ENCODE peak calls at places on chromosomes 5 and 9, in five cellular contexts. M is AG04450; L is CD4-positive, alpha-beta memory T cell; J is AG04449; X is choroid plexus epithelial cell. U is an unnamed sample.

GRCh38 chr9:130137870-130138653 is 34.1 kb upstream of the NCS1 start:
- DNase-seq in M (peak; percentile 93), L (no peak), J (peak; percentile 82), X (peak; percentile 95), U (peak; percentile 97)

GRCh38 chr5:1726469-1726865 is 73.2 kb downstream of the MRPL36 start:
- DNase-seq in M (no peak), L (no peak), J (no peak), X (no peak), U (no peak)

GRCh38 chr5:178589180-178590140 is 733 bp downstream of the COL23A1 start:
- DNase-seq in M (no peak), L (no peak), J (no peak), X (peak; percentile 50), U (no peak)

GRCh38 chr9:99903393-99903792 is 3.1 kb upstream of the STX17 start:
- DNase-seq in M (no peak), L (no peak), J (no peak), X (no peak), U (no peak)

GRCh38 chr5:76716456-76717157 is 681 bp downstream of the F2R start:
- DNase-seq in M (no peak), L (no peak), J (no peak), X (no peak), U (no peak)

GRCh38 chr5:61933787-61934626 is 372.0 kb upstream of the KIF2A start:
- DNase-seq in M (peak; percentile 1), L (no peak), J (no peak), X (peak; percentile 73), U (peak; percentile 37)

GRCh38 chr9:98805506-98806272 is 1.8 kb upstream of the GALNT12 start:
- DNase-seq in M (peak; percentile 30), L (no peak), J (no peak), X (peak; percentile 87), U (peak; percentile 90)

GRCh38 chr5:138240690-138241385 is 27.7 kb upstream of the CDC23 start:
- DNase-seq in M (no peak), L (no peak), J (no peak), X (no peak), U (no peak)

GRCh38 chr5:1204693-1205242 is 3.4 kb downstream of the SLC6A19 start:
- DNase-seq in M (no peak), L (no peak), J (no peak), X (peak; percentile 51), U (peak; percentile 12)

GRCh38 chr5:33441241-33441844 is 578 bp downstream of the TARS1 start:
- DNase-seq in M (no peak), L (peak; percentile 18), J (no peak), X (no peak), U (no peak)

GRCh38 chr5:32311404-32312193 is 1.1 kb downstream of the MTMR12 start:
- DNase-seq in M (no peak), L (no peak), J (no peak), X (peak; percentile 13), U (peak; percentile 37)

GRCh38 chr9:34929506-34930102 is 28.5 kb upstream of the PHF24 start:
- DNase-seq in M (no peak), L (no peak), J (no peak), X (peak; percentile 46), U (peak; percentile 22)

GRCh38 chr9:34982352-34982751 is 7.2 kb upstream of the DNAJB5 start:
- DNase-seq in M (no peak), L (no peak), J (no peak), X (no peak), U (no peak)

GRCh38 chr5:54470677-54471076 is 15.2 kb downstream of the HSPB3 start:
- DNase-seq in M (peak; percentile 21), L (no peak), J (peak; percentile 59), X (peak; percentile 77), U (peak; percentile 62)

GRCh38 chr9:7507539-7508251 is 291.9 kb downstream of the DMAC1 start:
- DNase-seq in M (no peak), L (no peak), J (no peak), X (no peak), U (no peak)

GRCh38 chr5:142000709-142001484 is 11.9 kb downstream of the GNPDA1 start:
- DNase-seq in M (no peak), L (no peak), J (no peak), X (peak; percentile 41), U (peak; percentile 41)

GRCh38 chr9:69582018-69582417 is 90.2 kb downstream of the APBA1 start:
- DNase-seq in M (no peak), L (no peak), J (no peak), X (no peak), U (no peak)

GRCh38 chr9:5586391-5586802 is 42.5 kb upstream of the RIC1 start:
- DNase-seq in M (peak; percentile 37), L (peak; percentile 49), J (peak; percentile 57), X (peak; percentile 65), U (peak; percentile 32)

GRCh38 chr9:112553256-112553826 is 66.7 kb downstream of the KIAA1958 start:
- DNase-seq in M (no peak), L (no peak), J (no peak), X (no peak), U (no peak)

GRCh38 chr5:160520609-160521391 is 99.1 kb downstream of the PTTG1 start:
- DNase-seq in M (no peak), L (no peak), J (no peak), X (no peak), U (no peak)

GRCh38 chr5:16924201-16924600 is 11.9 kb downstream of the MYO10 start:
- DNase-seq in M (no peak), L (no peak), J (no peak), X (no peak), U (no peak)

GRCh38 chr5:45639038-45639437 is 57.1 kb downstream of the HCN1 start:
- DNase-seq in M (no peak), L (no peak), J (no peak), X (peak; percentile 2), U (peak; percentile 0)

GRCh38 chr5:1543398-1544293 is 19.9 kb upstream of the LPCAT1 start:
- DNase-seq in M (no peak), L (no peak), J (no peak), X (no peak), U (peak; percentile 19)

GRCh38 chr9:136426787-136427186 is 12.9 kb downstream of the INPP5E start:
- DNase-seq in M (no peak), L (no peak), J (no peak), X (no peak), U (peak; percentile 58)

GRCh38 chr9:116058421-116058820 is 95.2 kb upstream of the PAPPA start:
- DNase-seq in M (no peak), L (no peak), J (no peak), X (peak; percentile 60), U (peak; percentile 28)

GRCh38 chr5:179326176-179326997 is 18.9 kb downstream of the ADAMTS2 start:
- DNase-seq in M (no peak), L (no peak), J (no peak), X (peak; percentile 90), U (peak; percentile 96)

GRCh38 chr9:94210616-94211603 is 48.2 kb upstream of the ZNF169 start:
- DNase-seq in M (no peak), L (no peak), J (no peak), X (no peak), U (peak; percentile 7)

GRCh38 chr5:60844429-60844890 is 391 bp upstream of the ELOVL7 start:
- DNase-seq in M (no peak), L (no peak), J (no peak), X (peak; percentile 21), U (peak; percentile 49)

GRCh38 chr9:34459941-34460340 is 1.3 kb downstream of the DNAI1 start:
- DNase-seq in M (no peak), L (no peak), J (no peak), X (no peak), U (peak; percentile 48)

GRCh38 chr5:7868427-7868772 is 431 bp downstream of the FASTKD3 start:
- DNase-seq in M (no peak), L (no peak), J (no peak), X (no peak), U (no peak)

GRCh38 chr5:69276422-69277174 is 41.9 kb downstream of the CDK7 start:
- DNase-seq in M (no peak), L (no peak), J (peak; percentile 52), X (peak; percentile 87), U (peak; percentile 25)

DNA sequence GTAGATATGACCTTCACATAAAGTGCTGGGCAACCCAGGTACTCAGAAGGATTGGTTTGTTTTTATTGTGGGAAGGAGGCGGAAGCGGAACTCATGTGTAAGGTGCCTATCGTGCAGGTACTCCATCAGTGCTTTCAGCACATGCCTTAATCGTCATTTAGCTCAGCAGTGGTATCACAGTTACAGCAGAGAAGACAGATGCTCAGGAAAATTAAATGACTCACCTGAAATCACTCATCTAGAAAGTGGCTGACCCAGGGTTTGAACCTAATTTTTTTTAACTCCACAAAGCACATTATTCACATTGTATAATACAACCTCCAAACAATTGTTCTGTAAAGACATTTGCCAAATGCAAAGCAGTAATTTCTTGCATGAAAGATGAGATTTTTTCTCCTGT is 2.2 kb downstream of the C5orf46 start:
- DNase-seq in M (no peak), L (no peak), J (no peak), X (no peak), U (no peak)
- H3K4me3 ChIP-seq in M (no peak overlapping the region), L (no peak overlapping the region), J (no peak overlapping the region), X (no peak overlapping the region), U (no peak overlapping the region)

DNA sequence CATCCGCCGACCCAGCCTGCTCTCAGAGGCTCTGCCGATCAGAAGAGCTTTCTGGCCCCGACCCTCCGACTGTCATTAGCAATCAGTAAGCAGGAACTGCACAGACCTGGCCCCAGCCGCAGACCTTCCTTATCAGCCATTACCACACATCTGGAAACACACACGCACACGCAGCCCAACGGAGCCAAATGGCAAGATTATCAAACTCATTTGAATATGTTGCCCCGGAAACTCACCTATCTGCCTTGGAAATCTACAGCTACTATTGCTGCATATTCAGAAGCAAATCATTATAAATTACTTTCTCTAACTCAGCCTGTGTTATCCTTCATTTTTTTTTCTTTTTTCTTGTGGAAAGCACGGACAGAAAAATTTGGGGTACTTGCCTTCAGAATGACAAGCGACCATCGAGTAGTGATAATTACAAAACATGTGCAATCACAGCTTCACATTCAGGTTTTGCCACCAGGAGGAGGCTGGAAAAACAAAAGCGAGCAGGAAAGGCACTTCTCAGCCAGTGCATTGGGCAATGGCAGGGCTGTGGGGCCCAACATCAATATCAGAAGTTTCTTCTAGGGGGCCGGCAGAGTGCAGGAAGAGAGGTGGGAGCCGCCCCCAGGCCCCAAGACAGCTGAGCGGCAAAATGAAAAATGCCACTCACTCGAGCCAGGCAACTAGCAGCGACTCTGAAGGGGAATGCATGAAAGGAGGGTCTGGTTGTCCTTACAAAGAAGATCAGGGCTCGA is 122.3 kb downstream of the VAV2 start:
- DNase-seq in M (no peak), L (no peak), J (no peak), X (no peak), U (no peak)
- H3K4me3 ChIP-seq in M (no peak overlapping the region), L (no peak overlapping the region), J (no peak overlapping the region), X (no peak overlapping the region), U (no peak overlapping the region)

GRCh38 chr5:40682431-40683017 is 2.8 kb downstream of the PTGER4 start:
- DNase-seq in M (no peak), L (no peak), J (no peak), X (peak; percentile 71), U (peak; percentile 67)
- H3K4me3 ChIP-seq in M (peak overlapping the region; percentile 77), L (peak overlapping the region; percentile 95), J (peak overlapping the region; percentile 75), X (peak overlapping the region; percentile 88), U (peak overlapping the region; percentile 73)

GRCh38 chr5:56735845-56736641 is 79.3 kb upstream of the MAP3K1 start:
- DNase-seq in M (no peak), L (peak; percentile 36), J (no peak), X (no peak), U (no peak)

GRCh38 chr5:56732147-56732546 is 83.2 kb upstream of the MAP3K1 start:
- DNase-seq in M (no peak), L (no peak), J (no peak), X (no peak), U (no peak)

GRCh38 chr5:56737002-56737621 is 78.2 kb upstream of the MAP3K1 start:
- DNase-seq in M (no peak), L (no peak), J (no peak), X (peak; percentile 72), U (peak; percentile 25)

GRCh38 chr5:56733580-56733979 is 81.8 kb upstream of the MAP3K1 start:
- DNase-seq in M (no peak), L (no peak), J (no peak), X (no peak), U (no peak)

GRCh38 chr5:56734066-56734766 is 81.1 kb upstream of the MAP3K1 start:
- DNase-seq in M (no peak), L (no peak), J (no peak), X (no peak), U (no peak)
- H3K4me3 ChIP-seq in M (no peak overlapping the region), L (no peak overlapping the region), J (no peak overlapping the region), X (no peak overlapping the region), U (no peak overlapping the region)